ENCODE peak calls at places on chromosome 2, in eight cellular contexts. S is activated CD4-positive, alpha-beta T cell treated with anti-CD3 and anti-CD28 coated beads for 36 hours; D is left cardiac atrium; F is effector memory CD8-positive, alpha-beta T cell; K is activated CD8-positive, alpha-beta memory T cell treated with anti-CD3 and anti-CD28 coated beads, Interleukin-2, amount 10 ng/mL, durations not matched to agents 7 days and 5 days; R is naive thymus-derived CD4-positive, alpha-beta T cell; V is CD4-positive, alpha-beta T cell; O is A549. N is an unnamed sample.

GRCh38 chr2:113980946-113981345 is 91.1 kb downstream of the ACTR3 start:
- ATAC-seq in F (no peak), S (no peak), D (peak), V (no peak), O (no peak), R (no peak), K (no peak), N (no peak)

GRCh38 chr2:9178905-9179571 is 27.6 kb upstream of the ASAP2 start:
- ATAC-seq in V (no peak), S (no peak), R (peak), O (peak), F (no peak), K (no peak), D (peak), N (peak)

GRCh38 chr2:39411186-39411944 is 25.7 kb downstream of the MAP4K3 start:
- ATAC-seq in O (peak), S (peak), K (no peak), F (no peak), R (no peak), D (peak), V (no peak), N (peak)

GRCh38 chr2:151638188-151638933 is 95.9 kb downstream of the NEB start:
- ATAC-seq in R (peak), S (peak), V (peak), O (peak), F (peak), D (peak), K (peak), N (peak)

GRCh38 chr2:230960026-230960425 is 35.0 kb upstream of the GPR55 start:
- ATAC-seq in O (no peak), F (no peak), K (no peak), D (no peak), V (no peak), R (no peak), S (no peak), N (no peak)

GRCh38 chr2:101788565-101788964 is 91.1 kb downstream of the MAP4K4 start:
- ATAC-seq in O (no peak), R (no peak), F (no peak), K (no peak), D (no peak), S (peak), V (no peak), N (no peak)

GRCh38 chr2:23518481-23519333 is 133.7 kb downstream of the KLHL29 start:
- ATAC-seq in R (no peak), F (no peak), V (no peak), O (no peak), D (no peak), S (no peak), K (no peak), N (no peak)

GRCh38 chr2:40403233-40403841 is 48.6 kb downstream of the SLC8A1 start:
- ATAC-seq in V (no peak), D (peak), O (peak), R (no peak), K (no peak), F (no peak), S (no peak), N (peak)

GRCh38 chr2:240820607-240821428 is 799 bp upstream of the KIF1A start:
- ATAC-seq in K (peak), O (peak), D (peak), V (no peak), S (peak), F (peak), R (peak), N (peak)

GRCh38 chr2:218870984-218871344 is 9.7 kb upstream of the WNT10A start:
- ATAC-seq in K (no peak), V (no peak), F (peak), R (no peak), O (no peak), S (no peak), D (no peak), N (no peak)

GRCh38 chr2:119137502-119137901 is 21.0 kb downstream of the C1QL2 start:
- ATAC-seq in R (no peak), F (no peak), S (no peak), O (no peak), D (no peak), V (no peak), K (no peak), N (no peak)

GRCh38 chr2:72915907-72916742 is 1.2 kb upstream of the EMX1 start:
- ATAC-seq in K (peak), R (peak), V (peak), O (peak), F (peak), S (peak), D (peak), N (peak)

GRCh38 chr2:51710222-51710621 is 678.3 kb upstream of the NRXN1 start:
- ATAC-seq in R (no peak), K (no peak), F (no peak), S (no peak), V (no peak), O (peak), D (no peak), N (peak)

GRCh38 chr2:75276093-75277055 is 77.1 kb upstream of the TACR1 start:
- ATAC-seq in D (peak), K (no peak), S (no peak), R (no peak), V (no peak), F (no peak), O (peak), N (peak)

GRCh38 chr2:197480165-197481036 is 19.2 kb downstream of the HSPD1 start:
- ATAC-seq in O (peak), S (no peak), V (no peak), F (no peak), K (no peak), R (peak), D (peak), N (no peak)

GRCh38 chr2:119366161-119366648 is 429 bp downstream of the C2orf76 start:
- ATAC-seq in V (peak), O (peak), K (peak), F (peak), D (peak), R (no peak), S (no peak), N (peak)

GRCh38 chr2:188306271-188306670 is 14.6 kb downstream of the GULP1 start:
- ATAC-seq in S (no peak), V (no peak), O (no peak), F (no peak), R (no peak), K (no peak), D (no peak), N (no peak)

GRCh38 chr2:227320305-227321094 is 4.6 kb upstream of the MFF start:
- ATAC-seq in V (no peak), S (no peak), O (no peak), K (no peak), D (no peak), F (no peak), R (no peak), N (no peak)

GRCh38 chr2:31053929-31054328 is 84.3 kb downstream of the GALNT14 start:
- ATAC-seq in F (no peak), V (no peak), D (no peak), R (no peak), O (no peak), S (no peak), K (no peak), N (no peak)

GRCh38 chr2:65901809-65902208 is 469.4 kb upstream of the SPRED2 start:
- ATAC-seq in O (no peak), D (peak), F (no peak), R (no peak), S (no peak), V (no peak), K (no peak), N (no peak)

GRCh38 chr2:200408428-200409311 is 101.2 kb downstream of the KCTD18 start:
- ATAC-seq in V (no peak), R (no peak), F (no peak), K (peak), S (peak), O (peak), D (peak), N (peak)

GRCh38 chr2:233429175-233429897 is 75.0 kb downstream of the DGKD start:
- ATAC-seq in K (no peak), D (peak), V (no peak), O (peak), F (no peak), S (no peak), R (no peak), N (peak)

GRCh38 chr2:109162999-109163398 is 34.0 kb downstream of the SH3RF3 start:
- ATAC-seq in F (no peak), S (no peak), D (peak), R (no peak), K (no peak), V (no peak), O (no peak), N (peak)

GRCh38 chr2:234708717-234709116 is 211.8 kb upstream of the ARL4C start:
- ATAC-seq in K (no peak), O (no peak), R (no peak), V (no peak), D (no peak), S (no peak), F (no peak), N (no peak)

GRCh38 chr2:7780345-7780744 is 863.1 kb downstream of the RNF144A start:
- ATAC-seq in K (no peak), S (no peak), F (no peak), D (no peak), O (no peak), V (no peak), R (no peak), N (no peak)

GRCh38 chr2:134944975-134945374 is 26.4 kb downstream of the CCNT2 start:
- ATAC-seq in V (no peak), D (no peak), O (no peak), S (no peak), R (no peak), F (no peak), K (no peak), N (no peak)

GRCh38 chr2:23861952-23862351 is 65.0 kb downstream of the ATAD2B start:
- ATAC-seq in F (no peak), R (no peak), O (no peak), V (no peak), D (no peak), S (no peak), K (no peak), N (no peak)

GRCh38 chr2:13543550-13543949 is 826.8 kb downstream of the TRIB2 start:
- ATAC-seq in V (no peak), F (no peak), K (no peak), R (no peak), O (no peak), D (no peak), S (no peak), N (no peak)

GRCh38 chr2:130756041-130756720 is 841 bp downstream of the AMER3 start:
- ATAC-seq in V (peak), F (peak), R (peak), O (peak), S (peak), K (peak), D (peak), N (peak)

GRCh38 chr2:239362497-239362896 is 38.3 kb downstream of the HDAC4 start:
- ATAC-seq in R (no peak), S (no peak), K (no peak), D (no peak), F (no peak), V (no peak), O (no peak), N (no peak)

GRCh38 chr2:216863029-216863428 is 3.2 kb upstream of the TNP1 start:
- ATAC-seq in F (no peak), S (no peak), O (no peak), K (no peak), V (no peak), R (no peak), D (no peak), N (no peak)

N was measured in SK-N-SH treated with all-trans-retinoic acid at 6 μM for 48 hours.